ENCODE peak calls at places on chromosomes 16 and 17, in ten cellular contexts. O is progenitor cell of endocrine pancreas, J is MM.1S, P is heart right ventricle, H is kidney epithelial cell, N is epithelial cell of esophagus, R is H9, Z is neural crest cell, B is IMR-90, Y is ovary. C is an unnamed sample.

GRCh38 chr16:55301385-55302008 is 22.5 kb upstream of the IRX6 start:
- DNase-seq in H (no peak), B (no peak), P (no peak), O (no peak), N (no peak), Y (no peak), J (no peak), Z (no peak), R (no peak), C (no peak)

GRCh38 chr17:82775033-82775823 is 23.4 kb downstream of the TBCD start:
- DNase-seq in P (peak; percentile 37), N (peak; percentile 70), Z (peak; percentile 61), B (no peak), O (peak; percentile 53), H (no peak), Y (peak; percentile 85), J (no peak), R (peak; percentile 91), C (peak; percentile 68)

GRCh38 chr17:64150237-64151015 is 20.5 kb upstream of the ERN1 start:
- DNase-seq in H (no peak), R (no peak), J (peak; percentile 45), P (no peak), B (no peak), O (no peak), N (peak; percentile 59), Z (no peak), Y (no peak), C (no peak)

GRCh38 chr16:22813946-22814325 is at the start of gene HS3ST2:
- DNase-seq in N (peak; percentile 80), B (no peak), H (no peak), J (no peak), P (peak; percentile 24), Y (peak; percentile 40), R (peak; percentile 68), O (peak; percentile 24), Z (peak; percentile 42), C (no peak)

GRCh38 chr16:54286330-54287017 is at the start of gene IRX3:
- DNase-seq in R (peak; percentile 90), P (peak; percentile 92), B (peak; percentile 4), Y (peak; percentile 66), Z (peak; percentile 70), O (peak; percentile 24), H (peak; percentile 23), J (no peak), N (peak; percentile 91), C (no peak)

GRCh38 chr17:29622337-29623282 is at the start of gene CORO6:
- DNase-seq in Z (peak; percentile 75), N (peak; percentile 37), B (peak; percentile 23), R (peak; percentile 92), O (peak; percentile 63), H (no peak), Y (peak; percentile 78), P (no peak), J (peak; percentile 70), C (peak; percentile 84)

GRCh38 chr16:67280090-67281015 is 1.0 kb downstream of the PLEKHG4 start:
- DNase-seq in J (no peak), P (no peak), R (no peak), O (no peak), H (no peak), Z (no peak), B (no peak), N (no peak), Y (no peak), C (no peak)

GRCh38 chr17:60393840-60394529 is 2.1 kb upstream of the USP32 start:
- DNase-seq in R (no peak), N (peak; percentile 57), H (no peak), B (no peak), Z (no peak), J (no peak), O (no peak), Y (no peak), P (no peak), C (no peak)

GRCh38 chr16:27640277-27640600 is 90.3 kb downstream of the KATNIP start:
- DNase-seq in P (no peak), J (no peak), H (no peak), Z (no peak), B (no peak), R (peak; percentile 68), Y (no peak), O (no peak), N (peak; percentile 87), C (no peak)

GRCh38 chr16:83908798-83909197 is 9.9 kb downstream of the MLYCD start:
- DNase-seq in P (no peak), Y (no peak), Z (no peak), R (no peak), N (no peak), O (no peak), B (no peak), J (no peak), H (no peak), C (no peak)

GRCh38 chr16:28534542-28535373 is 4.0 kb downstream of the NUPR1 start:
- DNase-seq in R (no peak), Z (no peak), P (no peak), O (no peak), N (peak; percentile 64), Y (no peak), H (no peak), J (no peak), B (no peak), C (no peak)

GRCh38 chr17:56681561-56682266 is 88.2 kb downstream of the NOG start:
- DNase-seq in O (no peak), R (no peak), J (peak; percentile 90), B (peak; percentile 98), Y (no peak), Z (no peak), H (peak; percentile 98), N (peak; percentile 77), P (no peak), C (no peak)

GRCh38 chr16:4859190-4859899 is 12.1 kb downstream of the UBN1 start:
- DNase-seq in R (no peak), J (no peak), N (peak; percentile 47), H (no peak), Z (no peak), O (no peak), P (no peak), Y (no peak), B (no peak), C (no peak)

GRCh38 chr16:19029980-19030379 is 37.4 kb upstream of the COQ7 start:
- DNase-seq in H (no peak), R (no peak), Y (no peak), P (peak; percentile 33), Z (no peak), J (no peak), B (no peak), O (no peak), N (no peak), C (no peak)
- TF ChIP-seq CTCF in H (no peak), R (no peak), Y (no peak), P (no peak), Z (no peak), J (no peak), B (no peak), O (no peak), N (no peak), C (no peak)

DNA sequence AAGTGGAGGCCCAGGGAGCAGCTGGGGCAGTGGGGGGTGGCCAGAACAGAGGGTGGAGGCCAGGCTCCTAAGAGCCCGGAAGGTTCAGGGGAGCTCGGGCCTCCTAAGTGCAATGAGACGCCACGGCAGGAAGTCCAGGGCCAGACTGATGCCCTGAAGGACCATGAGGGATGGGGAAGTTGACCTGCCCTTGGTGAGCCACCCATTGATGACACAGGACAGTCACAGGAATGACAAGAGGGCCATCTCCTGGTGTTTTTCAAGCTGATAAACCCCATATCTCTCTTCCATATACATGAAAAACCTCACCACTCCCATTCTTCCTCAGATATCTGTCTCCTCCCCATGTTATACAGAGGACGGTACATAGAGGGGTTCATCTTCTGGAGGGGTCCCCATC is 5.8 kb upstream of the MRPL58 start:
- DNase-seq in P (no peak), R (no peak), O (no peak), Y (no peak), Z (no peak), J (no peak), B (no peak), N (no peak), H (no peak), C (no peak)
- TF ChIP-seq CTCF in P (no peak), R (no peak), O (no peak), Y (no peak), Z (no peak), J (no peak), B (no peak), N (no peak), H (no peak), C (peak; percentile 26)

DNA sequence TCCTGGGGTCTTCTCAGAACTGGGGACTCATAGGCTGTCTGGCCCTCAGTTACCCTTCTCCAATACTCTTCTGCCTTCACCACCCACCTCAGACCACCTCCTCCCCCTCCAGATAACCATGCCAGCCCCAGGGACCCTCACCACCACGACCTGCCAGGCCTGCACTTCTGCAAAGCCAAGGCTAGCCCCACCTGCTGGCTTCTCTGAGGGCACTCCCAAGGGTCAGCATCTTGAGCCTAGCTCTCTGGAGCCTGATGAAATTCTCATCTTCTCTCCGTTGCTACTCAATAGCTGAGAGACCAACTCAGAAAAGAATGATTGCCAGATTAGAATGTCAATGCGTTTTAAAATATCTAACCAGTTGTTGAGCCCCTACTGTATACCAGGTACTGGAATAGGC is 56.1 kb upstream of the LYRM9 start:
- DNase-seq in P (no peak), J (no peak), O (no peak), B (no peak), Y (no peak), Z (no peak), H (no peak), N (no peak), R (peak; percentile 64), C (no peak)
- TF ChIP-seq CTCF in P (no peak), J (no peak), O (no peak), B (no peak), Y (no peak), Z (no peak), H (no peak), N (no peak), R (peak; percentile 47), C (no peak)

GRCh38 chr16:70679653-70680494 is 6.0 kb downstream of the MTSS2 start:
- DNase-seq in O (no peak), Y (peak; percentile 68), Z (no peak), B (no peak), N (no peak), J (no peak), P (no peak), R (peak; percentile 79), H (no peak), C (no peak)
- TF ChIP-seq CTCF in O (peak; percentile 58), Y (peak; percentile 86), Z (peak; percentile 64), B (peak; percentile 58), N (no peak), J (peak; percentile 5), P (peak; percentile 31), R (peak; percentile 65), H (no peak), C (peak; percentile 36)

GRCh38 chr16:69396187-69397061 is 10.6 kb upstream of the TERF2 start:
- DNase-seq in Z (peak; percentile 86), P (peak; percentile 84), R (peak; percentile 53), J (peak; percentile 71), O (peak; percentile 55), N (peak; percentile 92), Y (peak; percentile 52), B (peak; percentile 96), H (peak; percentile 85), C (peak; percentile 57)
- TF ChIP-seq CTCF in Z (peak; percentile 83), P (peak; percentile 73), R (peak; percentile 83), J (peak; percentile 62), O (peak; percentile 70), N (peak; percentile 61), Y (peak; percentile 87), B (peak; percentile 73), H (peak; percentile 60), C (peak; percentile 38)

DNA sequence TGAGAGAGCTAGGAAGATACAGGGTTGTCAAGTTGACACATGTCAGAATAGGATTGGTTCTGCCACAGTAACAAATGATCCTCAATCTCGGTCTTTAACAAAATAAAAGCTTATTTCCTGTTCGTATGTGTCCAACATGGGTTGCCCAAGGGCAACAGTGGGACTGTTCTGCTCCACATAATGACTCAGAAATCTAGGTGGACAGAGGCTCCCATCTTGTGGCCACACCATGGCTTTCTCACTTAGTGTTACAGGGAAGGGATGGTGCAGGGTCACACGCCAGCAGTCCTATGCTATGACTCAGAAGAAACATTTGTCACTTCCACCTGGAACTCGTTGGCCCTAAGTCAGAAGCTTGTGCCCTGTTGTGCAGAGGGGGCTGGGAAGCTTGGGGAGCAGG is 364.9 kb downstream of the SNX29 start:
- DNase-seq in H (peak; percentile 66), P (no peak), Z (no peak), J (no peak), O (no peak), B (peak; percentile 75), N (peak; percentile 4), Y (no peak), R (no peak), C (no peak)
- TF ChIP-seq CTCF in H (peak; percentile 22), P (no peak), Z (no peak), J (no peak), O (no peak), B (peak; percentile 44), N (no peak), Y (no peak), R (no peak), C (no peak)